ENCODE peak calls at places on chromosomes 16 and 17, in six cellular contexts. One of them, this sample, is unnamed.

GRCh38 chr17:44312396-44313104 is 4.1 kb downstream of the RUNDC3A start:
- DNase-seq in right cardiac atrium: no peak
- DNase-seq in HAP-1: no peak
- DNase-seq in gastrocnemius medialis: no peak
- DNase-seq in kidney: no peak
- DNase-seq in AG04450: no peak
- DNase-seq in this sample: no peak

GRCh38 chr16:20938426-20938825 is 37.9 kb downstream of the LYRM1 start:
- DNase-seq in right cardiac atrium: no peak
- DNase-seq in HAP-1: no peak
- DNase-seq in gastrocnemius medialis: no peak
- DNase-seq in kidney: no peak
- DNase-seq in AG04450: no peak
- DNase-seq in this sample: no peak

GRCh38 chr17:38701504-38702165 is 3.4 kb upstream of the MLLT6 start:
- DNase-seq in right cardiac atrium: no peak
- DNase-seq in HAP-1: peak; percentile 54
- DNase-seq in gastrocnemius medialis: no peak
- DNase-seq in kidney: no peak
- DNase-seq in AG04450: no peak
- DNase-seq in this sample: peak; percentile 57

GRCh38 chr17:49913226-49914095 is 55.5 kb upstream of the DLX4 start:
- DNase-seq in right cardiac atrium: no peak
- DNase-seq in HAP-1: no peak
- DNase-seq in gastrocnemius medialis: no peak
- DNase-seq in kidney: no peak
- DNase-seq in AG04450: no peak
- DNase-seq in this sample: no peak

GRCh38 chr17:76612977-76613851 is 27.6 kb upstream of the ST6GALNAC2 start:
- DNase-seq in right cardiac atrium: no peak
- DNase-seq in HAP-1: peak; percentile 64
- DNase-seq in gastrocnemius medialis: no peak
- DNase-seq in kidney: no peak
- DNase-seq in AG04450: no peak
- DNase-seq in this sample: no peak

GRCh38 chr17:21168555-21168865 is 41.7 kb downstream of the DHRS7B start:
- DNase-seq in right cardiac atrium: no peak
- DNase-seq in HAP-1: no peak
- DNase-seq in gastrocnemius medialis: no peak
- DNase-seq in kidney: no peak
- DNase-seq in AG04450: no peak
- DNase-seq in this sample: no peak

GRCh38 chr16:88815901-88816589 is 4.3 kb upstream of the APRT start:
- DNase-seq in right cardiac atrium: no peak
- DNase-seq in HAP-1: peak; percentile 64
- DNase-seq in gastrocnemius medialis: no peak
- DNase-seq in kidney: no peak
- DNase-seq in AG04450: no peak
- DNase-seq in this sample: no peak

GRCh38 chr16:70751593-70751992 is 49.4 kb downstream of the VAC14 start:
- DNase-seq in right cardiac atrium: no peak
- DNase-seq in HAP-1: no peak
- DNase-seq in gastrocnemius medialis: no peak
- DNase-seq in kidney: peak; percentile 73
- DNase-seq in AG04450: no peak
- DNase-seq in this sample: no peak

GRCh38 chr17:36863131-36863530 is 74.1 kb upstream of the LHX1 start:
- DNase-seq in right cardiac atrium: no peak
- DNase-seq in HAP-1: no peak
- DNase-seq in gastrocnemius medialis: no peak
- DNase-seq in kidney: no peak
- DNase-seq in AG04450: no peak
- DNase-seq in this sample: no peak

GRCh38 chr17:32497431-32498205 is 10.8 kb downstream of the CDK5R1 start:
- DNase-seq in right cardiac atrium: no peak
- DNase-seq in HAP-1: no peak
- DNase-seq in gastrocnemius medialis: no peak
- DNase-seq in kidney: no peak
- DNase-seq in AG04450: no peak
- DNase-seq in this sample: no peak

GRCh38 chr16:54649846-54650245 is 280.8 kb upstream of the IRX5 start:
- DNase-seq in right cardiac atrium: no peak
- DNase-seq in HAP-1: no peak
- DNase-seq in gastrocnemius medialis: no peak
- DNase-seq in kidney: no peak
- DNase-seq in AG04450: no peak
- DNase-seq in this sample: no peak

GRCh38 chr16:67176662-67177061 is 6.3 kb downstream of the NOL3 start:
- DNase-seq in right cardiac atrium: no peak
- DNase-seq in HAP-1: no peak
- DNase-seq in gastrocnemius medialis: no peak
- DNase-seq in kidney: peak; percentile 80
- DNase-seq in AG04450: no peak
- DNase-seq in this sample: no peak

GRCh38 chr17:39794249-39794970 is 56.7 kb downstream of the GRB7 start:
- DNase-seq in right cardiac atrium: no peak
- DNase-seq in HAP-1: no peak
- DNase-seq in gastrocnemius medialis: no peak
- DNase-seq in kidney: no peak
- DNase-seq in AG04450: no peak
- DNase-seq in this sample: no peak

GRCh38 chr16:5065813-5066212 is at the start of gene C16orf89:
- DNase-seq in right cardiac atrium: no peak
- DNase-seq in HAP-1: no peak
- DNase-seq in gastrocnemius medialis: no peak
- DNase-seq in kidney: no peak
- DNase-seq in AG04450: no peak
- DNase-seq in this sample: no peak

GRCh38 chr17:40703652-40704051 is at the start of gene KRT24:
- DNase-seq in right cardiac atrium: no peak
- DNase-seq in HAP-1: no peak
- DNase-seq in gastrocnemius medialis: no peak
- DNase-seq in kidney: no peak
- DNase-seq in AG04450: no peak
- DNase-seq in this sample: no peak

GRCh38 chr16:23104032-23104955 is 45.0 kb downstream of the USP31 start:
- DNase-seq in right cardiac atrium: no peak
- DNase-seq in HAP-1: no peak
- DNase-seq in gastrocnemius medialis: no peak
- DNase-seq in kidney: no peak
- DNase-seq in AG04450: no peak
- DNase-seq in this sample: no peak

DNA sequence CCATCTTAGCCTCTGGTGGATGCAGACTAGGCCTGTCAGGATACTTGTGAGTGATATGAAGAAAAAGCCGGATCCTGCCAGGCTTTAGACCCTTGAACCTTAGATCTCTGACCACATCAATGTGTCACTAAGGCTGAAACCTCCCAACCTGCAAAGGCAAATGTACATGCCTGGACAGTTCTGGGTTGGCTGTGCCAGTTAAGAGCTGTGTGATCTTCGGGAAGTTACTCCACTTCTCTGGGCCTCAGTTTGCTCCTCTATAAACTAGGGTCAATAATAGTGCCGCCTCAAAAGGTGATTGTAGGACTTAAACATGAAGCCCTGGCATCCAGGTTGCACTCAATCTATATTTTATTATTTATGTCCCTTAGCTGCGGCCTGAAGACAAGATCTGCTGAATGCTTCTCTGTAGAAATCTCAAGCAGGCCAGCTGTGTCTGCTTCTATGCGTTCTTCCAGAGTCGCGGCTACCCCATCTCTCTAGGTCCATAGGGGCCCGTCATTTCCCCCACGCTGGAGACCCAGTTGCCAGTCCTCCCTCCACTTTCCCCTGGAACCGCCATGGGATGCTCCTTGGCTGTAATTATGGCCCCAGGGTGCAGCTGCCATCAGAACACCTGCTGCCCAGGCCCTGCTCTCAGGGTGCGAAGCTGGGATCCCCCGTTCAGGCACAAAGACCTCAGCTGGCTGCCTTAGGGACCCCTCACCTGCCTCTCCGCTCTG is 50.1 kb downstream of the AKAP1 start:
- DNase-seq in right cardiac atrium: no peak
- DNase-seq in HAP-1: no peak
- DNase-seq in gastrocnemius medialis: no peak
- DNase-seq in kidney: no peak
- DNase-seq in AG04450: no peak
- DNase-seq in this sample: no peak
- H3K9me3 ChIP-seq in right cardiac atrium: no peaks in the 10 kb centered on the region
- H3K9me3 ChIP-seq in HAP-1: no peaks in the 10 kb centered on the region
- H3K9me3 ChIP-seq in gastrocnemius medialis: no peaks in the 10 kb centered on the region
- H3K9me3 ChIP-seq in kidney: no peaks in the 10 kb centered on the region
- H3K9me3 ChIP-seq in AG04450: no peaks in the 10 kb centered on the region
- H3K9me3 ChIP-seq in this sample: no peaks in the 10 kb centered on the region

GRCh38 chr17:82941021-82942001 is 101.5 kb upstream of the ZNF750 start:
- DNase-seq in right cardiac atrium: no peak
- DNase-seq in HAP-1: no peak
- DNase-seq in gastrocnemius medialis: no peak
- DNase-seq in kidney: peak; percentile 57
- DNase-seq in AG04450: no peak
- DNase-seq in this sample: no peak

GRCh38 chr17:82944990-82945389 is 105.2 kb upstream of the ZNF750 start:
- DNase-seq in right cardiac atrium: no peak
- DNase-seq in HAP-1: no peak
- DNase-seq in gastrocnemius medialis: no peak
- DNase-seq in kidney: no peak
- DNase-seq in AG04450: no peak
- DNase-seq in this sample: no peak

GRCh38 chr17:82942166-82943130 is 102.6 kb upstream of the ZNF750 start:
- DNase-seq in right cardiac atrium: no peak
- DNase-seq in HAP-1: no peak
- DNase-seq in gastrocnemius medialis: no peak
- DNase-seq in kidney: peak; percentile 45
- DNase-seq in AG04450: no peak
- DNase-seq in this sample: no peak

GRCh38 chr17:82943751-82944150 is 103.9 kb upstream of the ZNF750 start:
- DNase-seq in right cardiac atrium: no peak
- DNase-seq in HAP-1: no peak
- DNase-seq in gastrocnemius medialis: no peak
- DNase-seq in kidney: peak; percentile 22
- DNase-seq in AG04450: no peak
- DNase-seq in this sample: no peak

DNA sequence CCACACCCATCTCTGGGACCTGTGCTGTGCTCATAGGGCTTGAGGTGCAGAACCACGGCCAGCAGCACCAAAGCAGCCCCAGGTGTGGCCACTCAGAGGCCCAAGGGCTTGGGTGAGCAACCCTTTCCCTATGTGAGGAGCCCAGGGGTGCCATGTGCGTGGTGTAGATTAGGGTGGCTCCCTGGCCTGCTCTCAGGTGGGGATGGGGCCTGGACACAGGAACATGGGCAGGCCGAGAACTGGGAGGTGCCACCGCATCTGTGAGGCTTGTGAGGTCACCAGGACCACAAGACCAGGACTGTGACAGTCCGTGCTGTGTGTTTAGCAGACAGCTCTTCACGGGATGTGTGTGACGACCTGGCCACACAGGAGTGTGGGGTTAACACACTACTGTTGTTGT is 103.5 kb upstream of the ZNF750 start:
- DNase-seq in right cardiac atrium: no peak
- DNase-seq in HAP-1: no peak
- DNase-seq in gastrocnemius medialis: no peak
- DNase-seq in kidney: peak; percentile 26
- DNase-seq in AG04450: no peak
- DNase-seq in this sample: no peak
- H3K9me3 ChIP-seq in right cardiac atrium: peaks cover 3% of the 10 kb centered on the region
- H3K9me3 ChIP-seq in HAP-1: peaks cover 14% of the 10 kb centered on the region
- H3K9me3 ChIP-seq in gastrocnemius medialis: no peaks in the 10 kb centered on the region
- H3K9me3 ChIP-seq in kidney: peaks cover 21% of the 10 kb centered on the region
- H3K9me3 ChIP-seq in AG04450: peaks cover 41% of the 10 kb centered on the region
- H3K9me3 ChIP-seq in this sample: peaks cover 11% of the 10 kb centered on the region

DNA sequence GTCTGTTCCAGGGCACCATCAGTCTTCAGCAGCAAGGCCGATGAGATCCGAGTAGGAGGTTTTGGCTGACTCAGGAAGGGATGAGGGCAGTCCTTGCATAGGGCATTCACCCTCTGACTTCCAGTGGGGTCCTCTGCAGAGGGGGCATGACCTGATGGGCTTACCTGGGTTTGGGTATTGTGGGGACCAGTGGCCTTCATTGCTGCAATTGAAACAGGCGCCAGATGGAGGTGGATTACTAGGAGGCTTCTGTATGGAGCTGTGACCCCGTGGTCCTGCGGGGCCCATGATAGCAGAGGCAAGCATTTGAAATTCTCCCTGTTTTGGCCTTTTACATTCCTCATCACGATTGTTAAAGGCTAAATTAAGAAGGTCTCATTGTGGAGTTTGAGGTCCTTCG is 2448.7 kb downstream of the TP53TG3F start:
- DNase-seq in right cardiac atrium: no peak
- DNase-seq in HAP-1: no peak
- DNase-seq in gastrocnemius medialis: no peak
- DNase-seq in kidney: no peak
- DNase-seq in AG04450: no peak
- DNase-seq in this sample: no peak
- H3K9me3 ChIP-seq in right cardiac atrium: no peaks in the 10 kb centered on the region
- H3K9me3 ChIP-seq in HAP-1: no peaks in the 10 kb centered on the region
- H3K9me3 ChIP-seq in gastrocnemius medialis: no peaks in the 10 kb centered on the region
- H3K9me3 ChIP-seq in kidney: peaks cover 6% of the 10 kb centered on the region
- H3K9me3 ChIP-seq in AG04450: peaks cover 58% of the 10 kb centered on the region
- H3K9me3 ChIP-seq in this sample: no peaks in the 10 kb centered on the region

GRCh38 chr16:31464348-31464769 is 5.1 kb downstream of the ARMC5 start:
- DNase-seq in right cardiac atrium: no peak
- DNase-seq in HAP-1: no peak
- DNase-seq in gastrocnemius medialis: no peak
- DNase-seq in kidney: peak; percentile 74
- DNase-seq in AG04450: no peak
- DNase-seq in this sample: no peak

GRCh38 chr16:31464781-31465260 is 5.5 kb downstream of the ARMC5 start:
- DNase-seq in right cardiac atrium: no peak
- DNase-seq in HAP-1: no peak
- DNase-seq in gastrocnemius medialis: no peak
- DNase-seq in kidney: peak; percentile 62
- DNase-seq in AG04450: no peak
- DNase-seq in this sample: no peak

GRCh38 chr16:31466381-31466841 is 5.5 kb upstream of the TGFB1I1 start:
- DNase-seq in right cardiac atrium: no peak
- DNase-seq in HAP-1: no peak
- DNase-seq in gastrocnemius medialis: no peak
- DNase-seq in kidney: peak; percentile 80
- DNase-seq in AG04450: no peak
- DNase-seq in this sample: no peak

GRCh38 chr16:31467151-31467550 is 4.8 kb upstream of the TGFB1I1 start:
- DNase-seq in right cardiac atrium: no peak
- DNase-seq in HAP-1: no peak
- DNase-seq in gastrocnemius medialis: no peak
- DNase-seq in kidney: no peak
- DNase-seq in AG04450: no peak
- DNase-seq in this sample: no peak

DNA sequence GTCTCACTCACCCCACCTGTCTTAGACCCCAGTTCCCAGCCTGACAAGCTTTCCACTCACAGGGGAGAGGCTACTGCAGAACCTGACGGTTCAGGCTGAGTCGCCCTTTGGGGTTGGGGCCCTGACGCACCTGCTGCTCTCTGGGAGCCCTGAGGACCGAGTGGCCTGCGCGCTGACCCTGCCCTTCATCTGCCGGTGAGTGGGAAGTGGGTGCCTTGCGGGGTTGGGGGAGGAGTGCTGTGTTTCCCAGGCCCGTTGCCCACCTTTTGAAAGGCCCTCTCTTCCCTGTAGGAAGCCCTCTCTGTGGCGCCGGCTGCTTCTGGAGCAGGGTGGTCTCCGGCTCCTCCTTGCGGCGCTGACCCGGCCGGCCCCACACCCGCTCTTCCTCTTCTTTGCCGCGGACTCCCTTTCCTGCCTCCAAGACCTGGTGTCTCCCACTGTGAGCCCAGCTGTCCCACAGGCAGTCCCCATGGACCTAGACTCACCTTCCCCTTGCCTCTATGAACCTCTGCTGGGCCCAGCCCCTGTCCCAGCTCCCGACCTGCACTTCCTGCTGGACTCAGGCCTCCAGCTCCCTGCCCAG is 6.1 kb upstream of the TGFB1I1 start:
- DNase-seq in right cardiac atrium: no peak
- DNase-seq in HAP-1: no peak
- DNase-seq in gastrocnemius medialis: no peak
- DNase-seq in kidney: peak; percentile 49
- DNase-seq in AG04450: no peak
- DNase-seq in this sample: no peak
- H3K9me3 ChIP-seq in right cardiac atrium: no peaks in the 10 kb centered on the region
- H3K9me3 ChIP-seq in HAP-1: no peaks in the 10 kb centered on the region
- H3K9me3 ChIP-seq in gastrocnemius medialis: no peaks in the 10 kb centered on the region
- H3K9me3 ChIP-seq in kidney: no peaks in the 10 kb centered on the region
- H3K9me3 ChIP-seq in AG04450: no peaks in the 10 kb centered on the region
- H3K9me3 ChIP-seq in this sample: no peaks in the 10 kb centered on the region